ENCODE peak calls at places on chromosomes 2 and 18, in ten cellular contexts. V is colonic mucosa; Z is GM23338; B is activated CD8-positive, alpha-beta T cell treated with anti-CD3 and anti-CD28 coated beads, Interleukin-2, amount 10 ng/mL, durations not matched to agents 7 days and 5 days; O is stimulated activated CD4-positive, alpha-beta T cell treated with anti-CD3 and anti-CD28 coated beads, Interleukin-1b, Interleukin-23, amount 100 ng/mL, for 1 hour; W is heart right ventricle; N is CD8-positive, alpha-beta T cell; T is vagina; H is adipocyte; L is IMR-90. P is an unnamed sample.

GRCh38 chr2:179268277-179268935 is 3.8 kb upstream of the SESTD1 start:
- DNase-seq in L (peak), N (no peak), B (no peak), T (no peak), W (no peak), O (no peak), V (no peak), H (peak), Z (no peak), P (peak)

GRCh38 chr2:102850888-102851287 is 89.1 kb downstream of the TMEM182 start:
- DNase-seq in B (no peak), T (no peak), Z (peak), O (no peak), N (no peak), L (no peak), H (no peak), V (no peak), W (no peak), P (no peak)

GRCh38 chr2:9228781-9229469 is 22.3 kb downstream of the ASAP2 start:
- DNase-seq in N (no peak), H (no peak), Z (no peak), L (no peak), W (no peak), B (no peak), T (peak), V (no peak), O (no peak), P (no peak)

GRCh38 chr2:39227628-39228412 is 15.9 kb downstream of the CDKL4 start:
- DNase-seq in B (peak), L (peak), H (peak), O (peak), T (no peak), Z (peak), W (peak), V (peak), N (peak), P (peak)

GRCh38 chr2:118665784-118666529 is 181.5 kb downstream of the EN1 start:
- DNase-seq in Z (no peak), W (no peak), N (no peak), H (no peak), O (no peak), T (no peak), B (no peak), L (peak), V (no peak), P (no peak)

GRCh38 chr2:18149660-18150246 is 271.3 kb downstream of the KCNS3 start:
- DNase-seq in Z (peak), O (no peak), L (peak), N (no peak), H (peak), W (no peak), B (no peak), V (no peak), T (no peak), P (no peak)

GRCh38 chr2:219572237-219573001 is at the start of gene INHA:
- DNase-seq in H (no peak), N (no peak), B (no peak), O (no peak), W (no peak), T (no peak), L (no peak), Z (no peak), V (no peak), P (peak)

GRCh38 chr2:127048618-127048935 is 58.4 kb downstream of the BIN1 start:
- DNase-seq in Z (no peak), W (no peak), T (no peak), N (no peak), V (no peak), O (no peak), L (no peak), B (no peak), H (no peak), P (peak)

GRCh38 chr2:9760069-9760910 is 83.0 kb upstream of the TAF1B start:
- DNase-seq in V (no peak), T (no peak), Z (no peak), O (no peak), N (no peak), H (no peak), W (no peak), B (no peak), L (no peak), P (no peak)

GRCh38 chr2:23617817-23618216 is 232.8 kb downstream of the KLHL29 start:
- DNase-seq in L (no peak), T (no peak), W (peak), N (no peak), B (no peak), H (no peak), V (no peak), Z (no peak), O (no peak), P (no peak)

GRCh38 chr2:53028259-53028658 is 739.3 kb upstream of the CHAC2 start:
- DNase-seq in N (no peak), V (no peak), H (peak), O (no peak), T (no peak), Z (peak), B (no peak), W (no peak), L (peak), P (no peak)

GRCh38 chr2:234202601-234203000 is 152.1 kb downstream of the SPP2 start:
- DNase-seq in Z (no peak), H (no peak), V (no peak), O (no peak), N (no peak), B (no peak), T (no peak), L (no peak), W (no peak), P (no peak)

GRCh38 chr2:176093145-176093888 is 796 bp downstream of the HOXD13 start:
- DNase-seq in T (no peak), B (no peak), Z (no peak), W (no peak), L (no peak), H (peak), O (no peak), N (no peak), V (no peak), P (no peak)

GRCh38 chr18:48910972-48911545 is 39.7 kb downstream of the SMAD7 start:
- DNase-seq in T (no peak), Z (no peak), V (peak), W (no peak), H (no peak), O (no peak), N (no peak), B (no peak), L (no peak), P (no peak)

GRCh38 chr2:170869461-170869860 is 52.8 kb downstream of the GAD1 start:
- DNase-seq in B (no peak), Z (no peak), O (no peak), V (no peak), W (no peak), L (no peak), H (no peak), T (no peak), N (no peak), P (no peak)

GRCh38 chr2:43025709-43026290 is 200.6 kb downstream of the ZFP36L2 start:
- DNase-seq in L (no peak), V (no peak), H (no peak), Z (no peak), N (no peak), W (no peak), T (no peak), O (no peak), B (no peak), P (no peak)

GRCh38 chr2:140643761-140644187 is 1487.0 kb downstream of the LRP1B start:
- DNase-seq in L (peak), B (no peak), V (no peak), O (no peak), N (no peak), T (no peak), H (peak), Z (no peak), W (no peak), P (no peak)

GRCh38 chr2:197248623-197249022 is 62.0 kb downstream of the ANKRD44 start:
- DNase-seq in Z (no peak), L (peak), N (no peak), T (no peak), H (no peak), O (no peak), V (no peak), W (no peak), B (peak), P (peak)

GRCh38 chr2:1010373-1011017 is 59.8 kb downstream of the SNTG2 start:
- DNase-seq in N (no peak), V (no peak), T (no peak), W (no peak), H (peak), L (no peak), Z (no peak), B (no peak), O (no peak), P (no peak)

GRCh38 chr2:44360749-44361329 is 455 bp downstream of the PREPL start:
- DNase-seq in W (no peak), L (peak), N (no peak), Z (no peak), V (peak), H (peak), B (peak), O (no peak), T (no peak), P (no peak)

GRCh38 chr2:212958757-212959295 is 192.6 kb downstream of the IKZF2 start:
- DNase-seq in H (peak), T (no peak), O (no peak), N (no peak), B (no peak), Z (no peak), W (no peak), L (peak), V (no peak), P (no peak)

GRCh38 chr2:10738192-10738591 is 16.8 kb downstream of the ATP6V1C2 start:
- DNase-seq in B (no peak), N (no peak), Z (no peak), T (no peak), O (no peak), W (no peak), H (no peak), L (no peak), V (no peak), P (no peak)

GRCh38 chr2:85666016-85666415 is 2.0 kb downstream of the SFTPB start:
- DNase-seq in T (no peak), N (no peak), L (no peak), H (no peak), W (no peak), O (no peak), Z (no peak), V (no peak), B (no peak), P (no peak)

GRCh38 chr18:59005266-59005665 is 134.4 kb upstream of the SEC11C start:
- DNase-seq in V (no peak), Z (peak), L (peak), N (no peak), W (peak), H (peak), O (no peak), T (no peak), B (no peak), P (peak)

GRCh38 chr2:127857494-127857818 is 499 bp downstream of the POLR2D start:
- DNase-seq in N (no peak), W (no peak), L (no peak), V (peak), T (no peak), H (no peak), O (no peak), B (peak), Z (peak), P (no peak)

GRCh38 chr18:73684651-73685050 is 463.0 kb downstream of the FBXO15 start:
- DNase-seq in Z (no peak), O (no peak), N (no peak), W (no peak), L (peak), V (no peak), B (no peak), T (no peak), H (no peak), P (no peak)

GRCh38 chr2:238170386-238171071 is 11.8 kb downstream of the ERFE start:
- DNase-seq in O (no peak), B (no peak), L (no peak), Z (no peak), V (no peak), W (no peak), H (no peak), N (no peak), T (no peak), P (no peak)